ENCODE peak calls at places on chromosomes 7 and 10, in seven cellular contexts. One of them, this sample, is unnamed.

GRCh38 chr7:22702516-22702915 is 24.5 kb upstream of the IL6 start:
- DNase-seq in lower lobe of right lung: no peak
- DNase-seq in A549: no peak
- DNase-seq in colonic mucosa: no peak
- DNase-seq in CD4-positive, alpha-beta T cell: no peak
- DNase-seq in Right ventricle myocardium inferior: no peak
- DNase-seq in AG04450: no peak
- DNase-seq in this sample: no peak

GRCh38 chr7:99928994-99929729 is at the start of gene GJC3:
- DNase-seq in colonic mucosa: peak
- DNase-seq in lower lobe of right lung: peak
- DNase-seq in AG04450: no peak
- DNase-seq in A549: peak
- DNase-seq in Right ventricle myocardium inferior: peak
- DNase-seq in CD4-positive, alpha-beta T cell: peak
- DNase-seq in this sample: peak

GRCh38 chr10:84194424-84195043 is at the start of gene CDHR1:
- DNase-seq in AG04450: no peak
- DNase-seq in colonic mucosa: peak
- DNase-seq in CD4-positive, alpha-beta T cell: no peak
- DNase-seq in lower lobe of right lung: no peak
- DNase-seq in Right ventricle myocardium inferior: peak
- DNase-seq in A549: no peak
- DNase-seq in this sample: peak

GRCh38 chr10:123150986-123151738 is 3.0 kb upstream of the BUB3 start:
- DNase-seq in AG04450: no peak
- DNase-seq in colonic mucosa: peak
- DNase-seq in Right ventricle myocardium inferior: peak
- DNase-seq in A549: no peak
- DNase-seq in CD4-positive, alpha-beta T cell: no peak
- DNase-seq in lower lobe of right lung: peak
- DNase-seq in this sample: no peak

GRCh38 chr10:75466886-75467285 is 35.5 kb downstream of the LRMDA start:
- DNase-seq in AG04450: no peak
- DNase-seq in lower lobe of right lung: no peak
- DNase-seq in A549: no peak
- DNase-seq in Right ventricle myocardium inferior: no peak
- DNase-seq in colonic mucosa: no peak
- DNase-seq in CD4-positive, alpha-beta T cell: no peak
- DNase-seq in this sample: no peak

GRCh38 chr7:79454325-79454960 is 976 bp upstream of the MAGI2 start:
- DNase-seq in Right ventricle myocardium inferior: no peak
- DNase-seq in A549: no peak
- DNase-seq in AG04450: peak
- DNase-seq in lower lobe of right lung: peak
- DNase-seq in colonic mucosa: no peak
- DNase-seq in CD4-positive, alpha-beta T cell: no peak
- DNase-seq in this sample: peak

GRCh38 chr10:94251568-94251967 is 111.2 kb downstream of the NOC3L start:
- DNase-seq in colonic mucosa: no peak
- DNase-seq in Right ventricle myocardium inferior: no peak
- DNase-seq in AG04450: no peak
- DNase-seq in A549: no peak
- DNase-seq in CD4-positive, alpha-beta T cell: no peak
- DNase-seq in lower lobe of right lung: no peak
- DNase-seq in this sample: no peak

GRCh38 chr7:95758187-95758586 is 14.2 kb upstream of the DYNC1I1 start:
- DNase-seq in Right ventricle myocardium inferior: no peak
- DNase-seq in CD4-positive, alpha-beta T cell: no peak
- DNase-seq in lower lobe of right lung: no peak
- DNase-seq in AG04450: no peak
- DNase-seq in A549: no peak
- DNase-seq in colonic mucosa: no peak
- DNase-seq in this sample: peak

GRCh38 chr10:117865945-117866344 is 180.8 kb downstream of the RAB11FIP2 start:
- DNase-seq in A549: no peak
- DNase-seq in lower lobe of right lung: no peak
- DNase-seq in colonic mucosa: no peak
- DNase-seq in CD4-positive, alpha-beta T cell: no peak
- DNase-seq in Right ventricle myocardium inferior: no peak
- DNase-seq in AG04450: no peak
- DNase-seq in this sample: no peak

GRCh38 chr7:115038158-115038557 is 116.3 kb downstream of the MDFIC start:
- DNase-seq in AG04450: no peak
- DNase-seq in colonic mucosa: no peak
- DNase-seq in CD4-positive, alpha-beta T cell: no peak
- DNase-seq in A549: no peak
- DNase-seq in Right ventricle myocardium inferior: no peak
- DNase-seq in lower lobe of right lung: no peak
- DNase-seq in this sample: no peak

GRCh38 chr7:102410918-102411317 is 14.8 kb downstream of the PRKRIP1 start:
- DNase-seq in AG04450: no peak
- DNase-seq in colonic mucosa: no peak
- DNase-seq in Right ventricle myocardium inferior: no peak
- DNase-seq in lower lobe of right lung: no peak
- DNase-seq in CD4-positive, alpha-beta T cell: no peak
- DNase-seq in A549: no peak
- DNase-seq in this sample: no peak

GRCh38 chr10:96025566-96025965 is 17.8 kb upstream of the CCNJ start:
- DNase-seq in Right ventricle myocardium inferior: no peak
- DNase-seq in AG04450: no peak
- DNase-seq in lower lobe of right lung: no peak
- DNase-seq in colonic mucosa: no peak
- DNase-seq in A549: peak
- DNase-seq in CD4-positive, alpha-beta T cell: no peak
- DNase-seq in this sample: peak

GRCh38 chr10:117993166-117993565 is 53.6 kb downstream of the RAB11FIP2 start:
- DNase-seq in CD4-positive, alpha-beta T cell: no peak
- DNase-seq in A549: no peak
- DNase-seq in AG04450: no peak
- DNase-seq in Right ventricle myocardium inferior: no peak
- DNase-seq in lower lobe of right lung: no peak
- DNase-seq in colonic mucosa: no peak
- DNase-seq in this sample: no peak

GRCh38 chr10:50312464-50313437 is 61.4 kb upstream of the ASAH2 start:
- DNase-seq in A549: no peak
- DNase-seq in CD4-positive, alpha-beta T cell: no peak
- DNase-seq in lower lobe of right lung: no peak
- DNase-seq in AG04450: no peak
- DNase-seq in Right ventricle myocardium inferior: no peak
- DNase-seq in colonic mucosa: no peak
- DNase-seq in this sample: no peak

GRCh38 chr7:134212576-134213546 is 85.7 kb downstream of the LRGUK start:
- DNase-seq in A549: peak
- DNase-seq in Right ventricle myocardium inferior: no peak
- DNase-seq in colonic mucosa: no peak
- DNase-seq in CD4-positive, alpha-beta T cell: no peak
- DNase-seq in lower lobe of right lung: peak
- DNase-seq in AG04450: peak
- DNase-seq in this sample: no peak

GRCh38 chr10:24762966-24763623 is 39.4 kb upstream of the ARHGAP21 start:
- DNase-seq in CD4-positive, alpha-beta T cell: no peak
- DNase-seq in colonic mucosa: no peak
- DNase-seq in Right ventricle myocardium inferior: no peak
- DNase-seq in A549: no peak
- DNase-seq in lower lobe of right lung: no peak
- DNase-seq in AG04450: no peak
- DNase-seq in this sample: no peak

GRCh38 chr10:12712284-12712983 is 289.1 kb downstream of the CCDC3 start:
- DNase-seq in lower lobe of right lung: no peak
- DNase-seq in AG04450: no peak
- DNase-seq in CD4-positive, alpha-beta T cell: no peak
- DNase-seq in colonic mucosa: no peak
- DNase-seq in A549: no peak
- DNase-seq in Right ventricle myocardium inferior: no peak
- DNase-seq in this sample: no peak

GRCh38 chr10:86689146-86689545 is 20.8 kb downstream of the LDB3 start:
- DNase-seq in AG04450: no peak
- DNase-seq in A549: no peak
- DNase-seq in CD4-positive, alpha-beta T cell: no peak
- DNase-seq in colonic mucosa: no peak
- DNase-seq in Right ventricle myocardium inferior: no peak
- DNase-seq in lower lobe of right lung: no peak
- DNase-seq in this sample: no peak

GRCh38 chr7:137760111-137760510 is 86.7 kb downstream of the DGKI start:
- DNase-seq in CD4-positive, alpha-beta T cell: no peak
- DNase-seq in lower lobe of right lung: no peak
- DNase-seq in AG04450: no peak
- DNase-seq in Right ventricle myocardium inferior: no peak
- DNase-seq in colonic mucosa: no peak
- DNase-seq in A549: no peak
- DNase-seq in this sample: no peak

GRCh38 chr10:123944661-123945060 is 53.1 kb upstream of the CPXM2 start:
- DNase-seq in AG04450: no peak
- DNase-seq in colonic mucosa: no peak
- DNase-seq in CD4-positive, alpha-beta T cell: no peak
- DNase-seq in Right ventricle myocardium inferior: no peak
- DNase-seq in A549: no peak
- DNase-seq in lower lobe of right lung: no peak
- DNase-seq in this sample: no peak

GRCh38 chr7:112707655-112708054 is 82.5 kb downstream of the TMEM168 start:
- DNase-seq in Right ventricle myocardium inferior: no peak
- DNase-seq in CD4-positive, alpha-beta T cell: no peak
- DNase-seq in A549: no peak
- DNase-seq in lower lobe of right lung: no peak
- DNase-seq in AG04450: no peak
- DNase-seq in colonic mucosa: no peak
- DNase-seq in this sample: no peak

GRCh38 chr10:103276941-103277712 is at the start of gene INA:
- DNase-seq in A549: peak
- DNase-seq in AG04450: no peak
- DNase-seq in colonic mucosa: no peak
- DNase-seq in Right ventricle myocardium inferior: no peak
- DNase-seq in lower lobe of right lung: no peak
- DNase-seq in CD4-positive, alpha-beta T cell: no peak
- DNase-seq in this sample: peak

GRCh38 chr10:16965740-16966447 is 148.7 kb upstream of the RSU1 start:
- DNase-seq in colonic mucosa: no peak
- DNase-seq in Right ventricle myocardium inferior: no peak
- DNase-seq in CD4-positive, alpha-beta T cell: no peak
- DNase-seq in AG04450: peak
- DNase-seq in A549: peak
- DNase-seq in lower lobe of right lung: no peak
- DNase-seq in this sample: no peak

GRCh38 chr7:134434701-134435100 is 24.2 kb downstream of the AKR1B1 start:
- DNase-seq in Right ventricle myocardium inferior: no peak
- DNase-seq in colonic mucosa: no peak
- DNase-seq in CD4-positive, alpha-beta T cell: no peak
- DNase-seq in A549: no peak
- DNase-seq in AG04450: no peak
- DNase-seq in lower lobe of right lung: no peak
- DNase-seq in this sample: no peak

GRCh38 chr10:71742301-71743098 is 22.9 kb upstream of the C10orf105 start:
- DNase-seq in Right ventricle myocardium inferior: no peak
- DNase-seq in AG04450: no peak
- DNase-seq in colonic mucosa: peak
- DNase-seq in CD4-positive, alpha-beta T cell: no peak
- DNase-seq in A549: no peak
- DNase-seq in lower lobe of right lung: no peak
- DNase-seq in this sample: no peak

GRCh38 chr10:28054211-28054888 is 55.5 kb upstream of the ODAD2 start:
- DNase-seq in A549: no peak
- DNase-seq in Right ventricle myocardium inferior: no peak
- DNase-seq in CD4-positive, alpha-beta T cell: no peak
- DNase-seq in colonic mucosa: no peak
- DNase-seq in lower lobe of right lung: no peak
- DNase-seq in AG04450: peak
- DNase-seq in this sample: no peak

GRCh38 chr10:31820096-31820495 is 108.5 kb downstream of the ARHGAP12 start:
- DNase-seq in AG04450: no peak
- DNase-seq in colonic mucosa: no peak
- DNase-seq in A549: no peak
- DNase-seq in Right ventricle myocardium inferior: no peak
- DNase-seq in CD4-positive, alpha-beta T cell: no peak
- DNase-seq in lower lobe of right lung: no peak
- DNase-seq in this sample: no peak

GRCh38 chr10:15558136-15558535 is 161.6 kb downstream of the ITGA8 start:
- DNase-seq in CD4-positive, alpha-beta T cell: no peak
- DNase-seq in Right ventricle myocardium inferior: no peak
- DNase-seq in lower lobe of right lung: no peak
- DNase-seq in colonic mucosa: no peak
- DNase-seq in AG04450: no peak
- DNase-seq in A549: no peak
- DNase-seq in this sample: no peak

GRCh38 chr10:98349508-98349922 is 65.5 kb downstream of the PYROXD2 start:
- DNase-seq in AG04450: peak
- DNase-seq in Right ventricle myocardium inferior: no peak
- DNase-seq in colonic mucosa: peak
- DNase-seq in lower lobe of right lung: no peak
- DNase-seq in CD4-positive, alpha-beta T cell: no peak
- DNase-seq in A549: no peak
- DNase-seq in this sample: no peak

GRCh38 chr10:17950726-17951125 is 992 bp upstream of the SLC39A12 start:
- DNase-seq in lower lobe of right lung: no peak
- DNase-seq in A549: no peak
- DNase-seq in CD4-positive, alpha-beta T cell: no peak
- DNase-seq in AG04450: no peak
- DNase-seq in Right ventricle myocardium inferior: no peak
- DNase-seq in colonic mucosa: no peak
- DNase-seq in this sample: no peak

GRCh38 chr7:75861636-75862035 is 17.2 kb upstream of the RHBDD2 start:
- DNase-seq in Right ventricle myocardium inferior: no peak
- DNase-seq in lower lobe of right lung: no peak
- DNase-seq in A549: no peak
- DNase-seq in CD4-positive, alpha-beta T cell: no peak
- DNase-seq in AG04450: peak
- DNase-seq in colonic mucosa: no peak
- DNase-seq in this sample: no peak

GRCh38 chr7:100974021-100974420 is 4.7 kb downstream of the MUC12 start:
- DNase-seq in AG04450: no peak
- DNase-seq in A549: peak
- DNase-seq in Right ventricle myocardium inferior: no peak
- DNase-seq in lower lobe of right lung: no peak
- DNase-seq in CD4-positive, alpha-beta T cell: no peak
- DNase-seq in colonic mucosa: no peak
- DNase-seq in this sample: no peak

GRCh38 chr10:3136763-3137611 is 35.6 kb downstream of the PITRM1 start:
- DNase-seq in lower lobe of right lung: no peak
- DNase-seq in Right ventricle myocardium inferior: peak
- DNase-seq in CD4-positive, alpha-beta T cell: no peak
- DNase-seq in colonic mucosa: peak
- DNase-seq in A549: no peak
- DNase-seq in AG04450: peak
- DNase-seq in this sample: no peak

GRCh38 chr7:134886353-134887057 is 99.8 kb upstream of the AGBL3 start:
- DNase-seq in colonic mucosa: no peak
- DNase-seq in AG04450: no peak
- DNase-seq in Right ventricle myocardium inferior: no peak
- DNase-seq in A549: no peak
- DNase-seq in lower lobe of right lung: no peak
- DNase-seq in CD4-positive, alpha-beta T cell: no peak
- DNase-seq in this sample: no peak

GRCh38 chr10:11602919-11603523 is 8.4 kb downstream of the USP6NL start:
- DNase-seq in colonic mucosa: no peak
- DNase-seq in A549: peak
- DNase-seq in lower lobe of right lung: no peak
- DNase-seq in AG04450: no peak
- DNase-seq in CD4-positive, alpha-beta T cell: no peak
- DNase-seq in Right ventricle myocardium inferior: no peak
- DNase-seq in this sample: no peak

GRCh38 chr7:76149847-76150691 is 51.6 kb upstream of the SRRM3 start:
- DNase-seq in lower lobe of right lung: no peak
- DNase-seq in AG04450: no peak
- DNase-seq in Right ventricle myocardium inferior: no peak
- DNase-seq in A549: no peak
- DNase-seq in CD4-positive, alpha-beta T cell: no peak
- DNase-seq in colonic mucosa: no peak
- DNase-seq in this sample: no peak

GRCh38 chr7:158343526-158343925 is 244.1 kb downstream of the PTPRN2 start:
- DNase-seq in CD4-positive, alpha-beta T cell: no peak
- DNase-seq in A549: no peak
- DNase-seq in colonic mucosa: no peak
- DNase-seq in lower lobe of right lung: no peak
- DNase-seq in AG04450: no peak
- DNase-seq in Right ventricle myocardium inferior: no peak
- DNase-seq in this sample: no peak